ENCODE peak calls at places on chromosomes 2 and 18, in six cellular contexts. W is GM12878, X is A549, H is endothelial cell of umbilical vein, Y is K562, Z is HepG2. N is an unnamed sample.

GRCh38 chr2:37776487-37776886 is 105.0 kb upstream of the CDC42EP3 start:
- DNase-seq in Y (no peak), W (no peak), H (peak; percentile 58), Z (no peak), X (peak; percentile 60), N (peak; percentile 31)

GRCh38 chr2:154125900-154126299 is 254.2 kb downstream of the GALNT13 start:
- DNase-seq in X (no peak), Y (no peak), Z (no peak), W (no peak), H (no peak), N (no peak)

GRCh38 chr2:15986068-15986560 is 45.8 kb downstream of the MYCN start:
- DNase-seq in W (no peak), Y (no peak), X (no peak), Z (no peak), H (no peak), N (no peak)

GRCh38 chr2:41892486-41892885 is 155.3 kb upstream of the PKDCC start:
- DNase-seq in X (no peak), Y (no peak), W (no peak), Z (no peak), H (no peak), N (no peak)

GRCh38 chr2:1222062-1222461 is 191.2 kb upstream of the TPO start:
- DNase-seq in W (no peak), X (no peak), Z (no peak), H (no peak), Y (no peak), N (no peak)

GRCh38 chr2:109218087-109218791 is 89.2 kb downstream of the SH3RF3 start:
- DNase-seq in Z (peak; percentile 78), Y (no peak), H (no peak), W (peak; percentile 81), X (no peak), N (no peak)

GRCh38 chr2:179348921-179349320 is 84.3 kb upstream of the SESTD1 start:
- DNase-seq in X (no peak), Z (no peak), Y (no peak), H (no peak), W (no peak), N (no peak)

GRCh38 chr2:28377984-28378678 is 14.5 kb upstream of the FOSL2 start:
- DNase-seq in Y (no peak), W (no peak), X (no peak), H (no peak), Z (no peak), N (peak; percentile 86)

GRCh38 chr2:56185101-56185581 is 1.4 kb downstream of the CCDC85A start:
- DNase-seq in Y (no peak), H (no peak), Z (no peak), W (no peak), X (peak; percentile 31), N (no peak)

GRCh38 chr2:32900246-32901000 is 46.3 kb upstream of the LTBP1 start:
- DNase-seq in W (no peak), X (no peak), Z (no peak), H (no peak), Y (no peak), N (no peak)

GRCh38 chr2:216849987-216850386 is 9.9 kb downstream of the TNP1 start:
- DNase-seq in Z (no peak), Y (peak; percentile 11), H (no peak), X (no peak), W (no peak), N (no peak)

GRCh38 chr2:120243211-120243610 is 9.4 kb upstream of the RALB start:
- DNase-seq in H (no peak), Z (no peak), W (no peak), Y (no peak), X (no peak), N (peak; percentile 58)

GRCh38 chr2:29113027-29113686 is 2.1 kb upstream of the CLIP4 start:
- DNase-seq in X (no peak), Z (peak; percentile 30), W (no peak), H (no peak), Y (no peak), N (no peak)

GRCh38 chr2:136423516-136423996 is 305.6 kb upstream of the CXCR4 start:
- DNase-seq in H (peak; percentile 58), Z (peak; percentile 61), Y (peak; percentile 76), W (no peak), X (peak; percentile 43), N (peak; percentile 76)

GRCh38 chr2:136362676-136363390 is 244.9 kb upstream of the CXCR4 start:
- DNase-seq in W (no peak), X (no peak), H (no peak), Z (no peak), Y (no peak), N (no peak)

GRCh38 chr18:57544958-57545661 is 41.4 kb downstream of the FECH start:
- DNase-seq in X (no peak), H (no peak), W (peak; percentile 24), Y (no peak), Z (no peak), N (peak; percentile 3)

GRCh38 chr2:42367835-42368234 is 6.8 kb upstream of the COX7A2L start:
- DNase-seq in H (no peak), W (no peak), Y (no peak), X (no peak), Z (no peak), N (no peak)

GRCh38 chr2:122949523-122949922 is 1075.6 kb upstream of the CNTNAP5 start:
- DNase-seq in H (no peak), Y (no peak), Z (no peak), W (no peak), X (no peak), N (no peak)

GRCh38 chr2:11254100-11254536 is 90.3 kb downstream of the ROCK2 start:
- DNase-seq in W (no peak), H (no peak), Y (no peak), Z (peak; percentile 63), X (no peak), N (no peak)

GRCh38 chr2:102033028-102033749 is 41.4 kb downstream of the IL1R2 start:
- DNase-seq in Y (no peak), W (peak; percentile 53), X (no peak), H (peak; percentile 47), Z (peak; percentile 80), N (peak; percentile 99)

GRCh38 chr2:187614756-187615155 is 60.5 kb upstream of the TFPI start:
- DNase-seq in X (no peak), H (no peak), Y (no peak), W (no peak), Z (no peak), N (no peak)

GRCh38 chr2:118842687-118843491 is 4.6 kb downstream of the EN1 start:
- DNase-seq in Y (no peak), Z (no peak), H (peak; percentile 20), X (no peak), W (no peak), N (no peak)

GRCh38 chr2:102505290-102505689 is 32.3 kb downstream of the SLC9A4 start:
- DNase-seq in W (no peak), Y (no peak), H (no peak), X (no peak), Z (no peak), N (no peak)

GRCh38 chr2:180571559-180571958 is 408.8 kb upstream of the UBE2E3 start:
- DNase-seq in Z (no peak), Y (no peak), X (no peak), W (no peak), H (no peak), N (no peak)

GRCh38 chr18:48490641-48491040 is 48.2 kb upstream of the CTIF start:
- DNase-seq in W (no peak), H (no peak), Z (no peak), Y (no peak), X (no peak), N (no peak)

GRCh38 chr2:85754313-85755095 is 713 bp downstream of the ATOH8 start:
- DNase-seq in Z (peak; percentile 77), Y (peak; percentile 45), W (no peak), X (no peak), H (no peak), N (peak; percentile 39)

GRCh38 chr2:56705713-56706112 is 521.9 kb downstream of the CCDC85A start:
- DNase-seq in Y (no peak), Z (no peak), W (no peak), X (no peak), H (no peak), N (no peak)

GRCh38 chr2:4591261-4591660 is 887.9 kb downstream of the DCDC2C start:
- DNase-seq in Y (no peak), H (no peak), X (no peak), Z (no peak), W (no peak), N (no peak)

GRCh38 chr18:532632-533031 is 32.1 kb upstream of the COLEC12 start:
- DNase-seq in Z (no peak), X (no peak), W (no peak), Y (no peak), H (no peak), N (no peak)

GRCh38 chr2:46273225-46273863 is 23.9 kb upstream of the EPAS1 start:
- DNase-seq in H (peak; percentile 89), Y (no peak), Z (no peak), W (no peak), X (no peak), N (no peak)

GRCh38 chr2:240111253-240111652 is 24.9 kb downstream of the COPS9 start:
- DNase-seq in Z (no peak), W (no peak), X (no peak), Y (no peak), H (no peak), N (no peak)

GRCh38 chr2:16652296-16653082 is 13.1 kb downstream of the CYRIA start:
- DNase-seq in W (no peak), H (no peak), X (no peak), Z (no peak), Y (no peak), N (no peak)

GRCh38 chr2:68435605-68436004 is 31.5 kb downstream of the FBXO48 start:
- DNase-seq in H (no peak), X (no peak), W (no peak), Z (no peak), Y (no peak), N (no peak)

GRCh38 chr2:241308832-241309500 is 6.5 kb downstream of the HDLBP start:
- DNase-seq in X (no peak), W (no peak), Y (no peak), H (no peak), Z (no peak), N (no peak)
- TF ChIP-seq MYC in X (no peak), W (no peak), Y (no peak), H (no peak), Z (no peak), N (no peak)

GRCh38 chr2:232420463-232421188 is 14.0 kb downstream of the ALPG start:
- DNase-seq in W (no peak), Y (no peak), X (peak; percentile 25), Z (peak; percentile 16), H (no peak), N (no peak)
- TF ChIP-seq MYC in W (no peak), Y (no peak), X (no peak), Z (peak; percentile 28), H (no peak), N (no peak)

GRCh38 chr2:217950401-217950871 is 52.4 kb downstream of the TNS1 start:
- DNase-seq in W (no peak), H (no peak), X (no peak), Z (no peak), Y (no peak), N (no peak)
- TF ChIP-seq MYC in W (no peak), H (no peak), X (no peak), Z (peak; percentile 16), Y (no peak), N (no peak)

DNA sequence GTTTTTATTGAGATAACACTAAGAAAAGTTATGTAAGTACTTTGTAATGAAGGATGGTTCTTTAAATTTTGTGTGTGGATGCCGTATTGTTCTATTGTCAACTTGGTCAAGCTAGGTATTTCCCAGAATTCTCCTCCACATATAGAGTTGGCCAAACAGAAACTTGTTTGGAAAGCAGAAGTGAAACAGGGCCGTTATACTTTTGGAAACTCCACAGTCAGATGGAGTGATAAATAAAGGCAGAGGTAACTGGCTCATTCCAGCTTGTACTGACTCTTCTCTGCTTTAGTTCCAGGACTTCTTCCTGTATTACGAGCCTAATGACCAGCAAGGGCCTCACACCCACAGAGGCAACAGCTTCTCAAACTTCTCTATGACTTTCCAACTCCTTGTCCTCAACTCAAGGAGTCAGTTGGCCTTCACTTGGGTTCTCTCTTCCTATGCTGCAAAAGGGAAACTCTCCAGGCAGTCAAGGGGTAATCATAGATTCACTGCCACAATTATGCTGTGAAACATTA is 16.4 kb upstream of the STARD7 start:
- DNase-seq in H (no peak), Z (no peak), Y (no peak), X (no peak), W (peak; percentile 74), N (peak; percentile 92)
- TF ChIP-seq MYC in H (no peak), Z (no peak), Y (no peak), X (no peak), W (no peak), N (no peak)

N was measured in NB4.